ENCODE peak calls at places on chromosomes 13 and 19, in four cellular contexts. U is SK-N-SH, A is GM12878, H is HepG2. N is an unnamed sample.

GRCh38 chr19:2923510-2923909 is 21.3 kb downstream of the ZNF77 start:
- DNase-seq in U (no peak), A (no peak), H (peak), N (no peak)

GRCh38 chr13:20760872-20761271 is 12.9 kb downstream of the EEF1AKMT1 start:
- DNase-seq in U (no peak), A (no peak), H (no peak), N (no peak)

GRCh38 chr13:24251525-24251924 is 57.9 kb upstream of the C1QTNF9 start:
- DNase-seq in U (no peak), A (no peak), H (no peak), N (no peak)

GRCh38 chr13:80239571-80240255 is 101.2 kb downstream of the SPRY2 start:
- DNase-seq in U (no peak), A (no peak), H (no peak), N (no peak)

GRCh38 chr13:44211286-44211685 is 162.3 kb upstream of the SERP2 start:
- DNase-seq in U (no peak), A (no peak), H (no peak), N (no peak)

GRCh38 chr13:114105351-114106225 is 26.8 kb downstream of the RASA3 start:
- DNase-seq in U (peak), A (no peak), H (no peak), N (no peak)

GRCh38 chr13:67267136-67267535 is 37.0 kb upstream of the PCDH9 start:
- DNase-seq in U (no peak), A (no peak), H (no peak), N (no peak)

GRCh38 chr13:34207334-34207733 is 389.4 kb downstream of the RFC3 start:
- DNase-seq in U (no peak), A (no peak), H (no peak), N (no peak)

DNA sequence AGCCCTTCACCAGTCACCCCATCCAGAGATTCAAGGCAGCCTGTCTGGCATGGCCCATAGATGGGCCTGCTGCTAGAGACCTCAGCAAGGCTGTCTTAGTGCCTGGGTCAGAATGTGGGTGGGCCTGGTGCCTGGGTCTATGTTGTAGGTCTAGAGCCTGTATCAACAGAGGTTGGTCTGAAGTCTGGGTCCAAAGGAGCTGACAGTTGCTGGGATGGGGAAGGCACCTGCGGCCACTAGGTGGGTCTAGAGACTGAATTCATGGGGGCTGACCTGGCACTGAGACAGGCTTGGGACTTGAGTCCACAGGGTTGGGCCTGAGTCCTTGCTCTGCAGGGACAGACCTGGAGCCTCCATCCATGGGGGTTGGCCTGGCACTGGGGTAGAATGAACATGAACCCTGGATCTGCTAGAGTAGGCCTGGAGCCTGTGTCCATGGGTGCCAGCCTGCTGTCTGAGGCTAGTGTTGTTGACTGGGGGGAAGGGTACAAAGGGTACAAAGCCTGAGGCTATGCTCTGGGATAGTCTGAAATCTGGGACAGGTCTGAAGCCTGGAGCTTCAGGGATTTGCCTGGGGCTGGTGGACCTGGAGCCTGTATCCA is 516.8 kb downstream of the OLFM4 start:
- DNase-seq in U (no peak), A (no peak), H (no peak), N (no peak)
- TF ChIP-seq NFIC in U (no peak), A (no peak), H (no peak), N (no peak)

GRCh38 chr13:92494915-92495314 is 731.7 kb upstream of the GPC6 start:
- DNase-seq in U (no peak), A (no peak), H (no peak), N (no peak)

GRCh38 chr13:92500192-92500591 is 726.4 kb upstream of the GPC6 start:
- DNase-seq in U (no peak), A (no peak), H (peak), N (no peak)
- TF ChIP-seq NFIC in U (no peak), A (no peak), H (no peak), N (no peak)

GRCh38 chr19:23095406-23095805 is 21.4 kb upstream of the ZNF730 start:
- DNase-seq in U (no peak), A (no peak), H (no peak), N (no peak)
- TF ChIP-seq NFIC in U (no peak), A (no peak), H (no peak), N (no peak)

GRCh38 chr13:30165791-30166190 is 141.6 kb downstream of the KATNAL1 start:
- DNase-seq in U (no peak), A (no peak), H (no peak), N (no peak)
- TF ChIP-seq NFIC in U (no peak), A (no peak), H (no peak), N (no peak)

GRCh38 chr19:38321646-38322323 is 2.1 kb downstream of the KCNK6 start:
- DNase-seq in U (no peak), A (no peak), H (no peak), N (no peak)
- TF ChIP-seq NFIC in U (no peak), A (no peak), H (no peak), N (no peak)

DNA sequence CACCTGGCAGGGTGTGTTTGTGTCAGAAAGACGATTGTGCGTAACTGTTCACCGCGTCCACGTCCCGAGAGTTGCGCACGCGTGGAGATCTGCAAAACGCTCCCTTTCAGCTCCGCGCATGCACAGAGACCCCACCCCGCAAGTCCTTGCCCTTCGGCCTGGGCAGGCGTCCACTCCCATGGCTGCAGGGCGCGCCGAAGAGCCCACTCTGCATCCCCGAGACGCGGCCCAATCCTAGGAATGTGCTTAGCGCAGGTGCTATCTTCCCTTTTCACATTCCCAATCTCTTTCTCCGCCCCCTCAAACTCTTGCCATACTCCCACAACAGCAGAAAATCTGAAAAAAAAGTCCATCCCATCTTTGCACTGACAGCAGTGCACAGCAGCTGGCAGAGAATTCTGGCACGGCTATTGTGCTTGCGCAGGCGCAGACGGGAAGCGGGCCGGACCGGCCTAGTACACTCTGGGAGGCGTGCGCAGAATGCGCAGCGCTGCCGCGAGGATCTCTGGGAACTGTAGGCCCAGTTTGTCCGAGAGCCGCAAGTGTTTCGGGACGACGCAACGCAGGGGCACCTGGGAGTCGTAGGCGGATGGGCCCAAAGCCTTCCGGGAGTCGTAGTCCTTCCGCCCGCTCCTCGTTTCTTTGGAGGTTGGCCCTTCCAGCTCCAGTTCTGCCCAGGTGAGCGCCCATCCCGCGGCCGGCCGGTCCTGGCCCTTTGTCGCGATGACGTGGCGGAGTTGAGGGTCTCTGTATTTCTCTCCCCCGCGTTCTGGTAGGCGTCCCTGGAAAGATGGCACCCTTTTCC is 23.1 kb downstream of the ZNF175 start:
- DNase-seq in U (peak), A (peak), H (peak), N (peak)
- TF ChIP-seq NFIC in U (no peak), A (no peak), H (no peak), N (peak)